ENCODE peak calls at places on chromosomes 4 and X, in ten cellular contexts. D is heart left ventricle; Q is AG09309; U is ovary; I is fibroblast of villous mesenchyme; N is endodermal cell; G is adrenal gland; R is astrocyte; F is CD8-positive, alpha-beta T cell; T is AG04450. X is an unnamed sample.

GRCh38 chrX:49186125-49187027 is at the start of gene PRICKLE3:
- DNase-seq in Q (no peak), F (peak), N (peak), R (no peak), U (peak), G (peak), D (peak), T (no peak), I (peak), X (no peak)

GRCh38 chrX:154603438-154604430 is 15.3 kb downstream of the CTAG1B start:
- DNase-seq in I (peak), U (no peak), N (no peak), G (peak), F (peak), D (peak), R (peak), Q (no peak), T (no peak), X (peak)

GRCh38 chr4:75916091-75916661 is 13.9 kb upstream of the PPEF2 start:
- DNase-seq in G (no peak), U (no peak), N (peak), R (peak), I (peak), Q (no peak), T (peak), D (no peak), F (no peak), X (peak)

GRCh38 chrX:139816204-139816603 is 108.2 kb upstream of the MCF2 start:
- DNase-seq in R (no peak), G (no peak), Q (no peak), T (no peak), N (no peak), F (no peak), I (no peak), D (no peak), U (no peak), X (no peak)

GRCh38 chrX:138858438-138858837 is 146.9 kb upstream of the FGF13 start:
- DNase-seq in U (no peak), Q (peak), R (peak), T (peak), I (peak), N (no peak), G (no peak), F (no peak), D (no peak), X (no peak)

GRCh38 chr4:37836838-37837413 is 10.4 kb downstream of the PGM2 start:
- DNase-seq in Q (no peak), T (no peak), I (no peak), N (no peak), R (no peak), U (no peak), D (no peak), G (no peak), F (no peak), X (no peak)

GRCh38 chr4:110275871-110276270 is 77.5 kb upstream of the ELOVL6 start:
- DNase-seq in N (no peak), F (no peak), G (no peak), D (no peak), U (no peak), I (peak), R (peak), T (no peak), Q (peak), X (no peak)

GRCh38 chrX:22486326-22486725 is 213.6 kb downstream of the CBLL2 start:
- DNase-seq in U (no peak), F (no peak), I (peak), T (no peak), D (no peak), N (no peak), Q (no peak), G (no peak), R (peak), X (no peak)

GRCh38 chr4:3252831-3253641 is 4.1 kb downstream of the MSANTD1 start:
- DNase-seq in F (no peak), T (no peak), N (peak), G (peak), Q (no peak), U (peak), D (peak), R (no peak), I (no peak), X (no peak)

GRCh38 chrX:54066841-54067240 is 22.6 kb upstream of the PHF8 start:
- DNase-seq in R (peak), G (no peak), N (no peak), F (no peak), T (no peak), D (no peak), U (no peak), Q (no peak), I (no peak), X (no peak)

GRCh38 chrX:17453791-17454190 is 78.8 kb downstream of the NHS start:
- DNase-seq in I (no peak), D (no peak), Q (no peak), N (no peak), U (no peak), F (no peak), R (no peak), T (no peak), G (no peak), X (no peak)

GRCh38 chr4:178745203-178745602 is 1303.0 kb upstream of the AGA start:
- DNase-seq in Q (no peak), N (no peak), D (no peak), G (no peak), U (no peak), I (no peak), R (peak), F (no peak), T (no peak), X (no peak)

GRCh38 chr4:128455076-128455345 is 167.4 kb upstream of the PGRMC2 start:
- DNase-seq in U (peak), T (no peak), N (no peak), Q (no peak), D (no peak), G (no peak), F (no peak), R (no peak), I (no peak), X (no peak)

GRCh38 chr4:148883891-148884290 is 441.7 kb upstream of the NR3C2 start:
- DNase-seq in T (no peak), I (no peak), R (no peak), D (no peak), N (no peak), F (no peak), U (no peak), Q (no peak), G (no peak), X (no peak)

GRCh38 chr4:102263024-102263787 is 82.1 kb downstream of the SLC39A8 start:
- DNase-seq in U (no peak), D (no peak), G (no peak), T (no peak), Q (peak), N (no peak), I (peak), F (no peak), R (peak), X (no peak)

GRCh38 chr4:29278580-29278979 is 1441.6 kb upstream of the PCDH7 start:
- DNase-seq in F (no peak), Q (no peak), R (peak), I (peak), U (no peak), N (no peak), D (no peak), G (no peak), T (peak), X (peak)

GRCh38 chr4:70901607-70901983 is 574 bp upstream of the MOB1B start:
- DNase-seq in N (no peak), Q (no peak), U (no peak), G (no peak), I (no peak), R (no peak), F (no peak), T (no peak), D (no peak), X (no peak)

GRCh38 chr4:137705171-137705783 is 173.0 kb upstream of the PCDH18 start:
- DNase-seq in R (peak), G (no peak), D (no peak), T (peak), U (no peak), I (peak), N (no peak), F (no peak), Q (peak), X (peak)

GRCh38 chr4:147334478-147334877 is 146.4 kb upstream of the EDNRA start:
- DNase-seq in I (peak), Q (no peak), U (no peak), G (no peak), R (peak), D (no peak), T (no peak), N (no peak), F (no peak), X (no peak)

GRCh38 chr4:173410106-173410505 is 11.2 kb upstream of the SCRG1 start:
- DNase-seq in F (no peak), U (no peak), G (no peak), R (no peak), D (peak), Q (no peak), I (no peak), N (no peak), T (no peak), X (no peak)

GRCh38 chr4:149914101-149914500 is 98.5 kb upstream of the IQCM start:
- DNase-seq in R (no peak), G (no peak), N (no peak), D (no peak), U (no peak), T (no peak), Q (no peak), I (no peak), F (no peak), X (no peak)

GRCh38 chrX:56745019-56745418 is 16.0 kb downstream of the NBDY start:
- DNase-seq in G (no peak), U (no peak), I (peak), N (no peak), Q (peak), F (no peak), T (peak), D (no peak), R (peak), X (peak)

GRCh38 chrX:102067966-102068723 is 57.3 kb upstream of the TCEAL2 start:
- DNase-seq in R (no peak), G (peak), D (no peak), I (peak), F (no peak), Q (no peak), U (no peak), T (no peak), N (peak), X (no peak)

GRCh38 chr4:74037076-74037475 is 1.4 kb downstream of the CXCL3 start:
- DNase-seq in D (no peak), U (no peak), Q (no peak), I (no peak), N (peak), R (no peak), G (no peak), T (no peak), F (no peak), X (no peak)

GRCh38 chrX:117854806-117855205 is 261.8 kb downstream of the KLHL13 start:
- DNase-seq in D (no peak), T (no peak), F (no peak), I (no peak), U (no peak), N (no peak), G (no peak), R (no peak), Q (no peak), X (no peak)

GRCh38 chrX:96575011-96575410 is 109.6 kb upstream of the DIAPH2 start:
- DNase-seq in D (no peak), I (no peak), T (no peak), G (no peak), Q (no peak), F (no peak), N (no peak), R (no peak), U (no peak), X (no peak)

GRCh38 chrX:140776320-140776719 is 66.8 kb downstream of the LINC00632 start:
- DNase-seq in I (no peak), Q (no peak), F (no peak), U (no peak), G (no peak), T (no peak), D (no peak), R (no peak), N (no peak), X (no peak)

GRCh38 chr4:48109413-48110263 is 24.4 kb downstream of the TXK start:
- DNase-seq in Q (no peak), F (no peak), U (no peak), I (peak), R (peak), T (no peak), D (no peak), G (no peak), N (peak), X (peak)

GRCh38 chr4:3010998-3011397 is 47.6 kb downstream of the GRK4 start:
- DNase-seq in F (no peak), N (no peak), G (peak), U (no peak), Q (peak), R (peak), T (peak), D (no peak), I (peak), X (peak)

GRCh38 chr4:112247021-112247420 is 15.4 kb downstream of the AP1AR start:
- DNase-seq in U (no peak), F (no peak), G (no peak), I (no peak), Q (no peak), R (no peak), N (no peak), T (no peak), D (no peak), X (no peak)

GRCh38 chr4:111836601-111837000 is 308.7 kb upstream of the FAM241A start:
- DNase-seq in Q (no peak), T (no peak), R (no peak), U (no peak), D (no peak), G (no peak), N (no peak), F (no peak), I (no peak), X (no peak)

GRCh38 chr4:162852642-162853041 is 314.0 kb downstream of the NAF1 start:
- DNase-seq in T (no peak), U (no peak), I (no peak), N (peak), G (no peak), F (no peak), Q (no peak), R (no peak), D (no peak), X (no peak)

GRCh38 chr4:20297246-20297645 is 45.5 kb downstream of the SLIT2 start:
- DNase-seq in F (no peak), G (no peak), D (no peak), N (no peak), R (no peak), I (no peak), T (no peak), U (no peak), Q (no peak), X (no peak)

GRCh38 chr4:183747931-183748664 is 89.0 kb downstream of the TRAPPC11 start:
- DNase-seq in R (no peak), F (no peak), G (no peak), Q (no peak), D (no peak), U (no peak), N (no peak), T (no peak), I (no peak), X (no peak)

GRCh38 chr4:132683957-132684356 is 465.1 kb upstream of the PCDH10 start:
- DNase-seq in U (no peak), T (no peak), G (no peak), R (no peak), N (peak), D (no peak), I (no peak), F (no peak), Q (no peak), X (no peak)

GRCh38 chr4:140635606-140636005 is 66.8 kb upstream of the UCP1 start:
- DNase-seq in Q (no peak), N (peak), I (no peak), R (peak), G (no peak), T (no peak), D (no peak), F (no peak), U (no peak), X (no peak)

GRCh38 chrX:106959897-106960296 is 39.7 kb downstream of the CLDN2 start:
- DNase-seq in D (no peak), T (no peak), U (no peak), N (peak), G (no peak), Q (no peak), F (no peak), I (peak), R (no peak), X (no peak)

GRCh38 chrX:129738466-129739308 is at the start of gene XPNPEP2:
- DNase-seq in U (peak), T (no peak), F (no peak), N (peak), I (peak), D (peak), Q (no peak), G (no peak), R (no peak), X (peak)

GRCh38 chr4:82419451-82419850 is 10.8 kb downstream of the HNRNPDL start:
- DNase-seq in I (no peak), T (no peak), Q (no peak), R (no peak), G (no peak), F (no peak), U (no peak), N (no peak), D (no peak), X (no peak)

GRCh38 chr4:4577359-4577875 is 35.6 kb upstream of the STX18 start:
- DNase-seq in T (no peak), Q (no peak), I (no peak), F (no peak), N (no peak), D (no peak), G (no peak), U (no peak), R (no peak), X (no peak)

GRCh38 chr4:4574792-4575191 is 32.9 kb upstream of the STX18 start:
- DNase-seq in U (peak), N (peak), R (peak), Q (peak), D (peak), G (peak), T (no peak), F (peak), I (peak), X (peak)

GRCh38 chr4:4574052-4574451 is 32.2 kb upstream of the STX18 start:
- DNase-seq in Q (no peak), D (no peak), G (no peak), R (no peak), I (no peak), F (no peak), N (no peak), U (peak), T (no peak), X (no peak)

GRCh38 chr4:4572821-4573220 is 31.0 kb upstream of the STX18 start:
- DNase-seq in T (no peak), Q (no peak), U (no peak), G (no peak), F (no peak), R (no peak), N (no peak), I (no peak), D (no peak), X (no peak)

DNA sequence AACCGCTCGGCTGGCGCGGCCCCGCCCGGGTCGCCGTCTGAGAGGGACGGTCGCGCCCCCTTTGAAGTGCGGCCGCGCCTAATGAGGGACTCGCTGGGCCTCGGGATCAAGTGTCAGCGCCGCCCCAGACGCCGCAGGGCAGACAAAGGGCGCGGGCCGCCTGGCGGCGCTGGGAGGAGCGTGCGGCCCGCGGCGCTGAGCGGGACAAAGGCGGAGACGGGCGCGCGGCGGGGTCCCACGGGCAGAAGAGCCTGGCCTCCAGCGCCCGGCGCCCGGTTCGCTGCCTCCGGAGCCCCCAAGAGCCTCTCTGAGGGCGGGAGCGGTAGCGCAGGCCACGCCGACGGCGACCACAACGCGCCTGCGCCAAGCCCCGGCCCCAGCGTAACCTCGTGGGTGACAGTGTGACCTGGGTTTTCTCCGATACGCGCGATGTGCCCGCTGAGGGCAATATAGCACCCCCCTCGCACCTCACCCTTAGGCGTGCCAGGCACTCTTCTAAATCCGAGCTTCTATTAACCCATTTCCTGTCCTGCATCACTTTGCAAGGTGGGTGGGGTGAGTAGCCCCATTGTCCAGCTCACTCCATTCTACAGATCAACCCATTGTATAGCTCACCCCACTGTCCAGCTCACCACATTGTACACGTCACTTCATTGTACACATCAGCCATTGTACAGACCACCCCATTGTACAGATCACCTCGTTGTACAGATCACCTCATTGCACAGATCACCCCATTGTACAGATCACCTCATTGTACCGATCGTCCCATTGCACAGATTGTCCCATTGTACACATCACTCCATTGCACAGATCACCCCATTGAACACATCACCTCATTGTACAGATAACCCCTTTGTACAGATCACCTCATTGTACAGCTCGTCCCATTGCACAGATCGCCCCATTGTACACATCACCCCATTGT is 33.7 kb upstream of the STX18 start:
- DNase-seq in G (peak), T (no peak), D (peak), I (peak), F (peak), Q (no peak), N (peak), U (peak), R (peak), X (no peak)
- TF ChIP-seq CTCF in G (peak), T (peak), D (peak), I (peak), F (peak), Q (no peak), N (peak), U (peak), R (no peak), X (peak)

GRCh38 chr4:182248295-182248694 is 5.1 kb downstream of the TENM3 start:
- DNase-seq in F (no peak), Q (no peak), N (no peak), D (no peak), U (no peak), G (no peak), T (no peak), I (no peak), R (no peak), X (no peak)
- TF ChIP-seq CTCF in F (no peak), Q (no peak), N (no peak), D (no peak), U (no peak), G (no peak), T (no peak), I (no peak), R (no peak), X (no peak)

GRCh38 chr4:25976780-25977179 is 62.8 kb downstream of the SMIM20 start:
- DNase-seq in D (no peak), F (no peak), G (no peak), R (no peak), T (no peak), I (no peak), U (no peak), Q (no peak), N (no peak), X (no peak)
- TF ChIP-seq CTCF in D (no peak), F (no peak), G (no peak), R (no peak), T (no peak), I (no peak), U (no peak), Q (no peak), N (no peak), X (no peak)

GRCh38 chr4:25936696-25937095 is 22.7 kb downstream of the SMIM20 start:
- DNase-seq in U (no peak), Q (no peak), T (no peak), D (no peak), R (no peak), F (no peak), I (no peak), N (no peak), G (no peak), X (no peak)

GRCh38 chr4:25938251-25939186 is 24.5 kb downstream of the SMIM20 start:
- DNase-seq in D (peak), Q (peak), N (no peak), R (peak), F (no peak), G (peak), I (peak), T (no peak), U (no peak), X (no peak)

GRCh38 chr4:25941441-25941840 is 27.4 kb downstream of the SMIM20 start:
- DNase-seq in G (no peak), R (no peak), F (no peak), U (no peak), T (no peak), I (no peak), Q (no peak), D (no peak), N (no peak), X (no peak)

GRCh38 chr4:25937801-25938200 is 23.8 kb downstream of the SMIM20 start:
- DNase-seq in Q (no peak), G (no peak), N (no peak), I (peak), R (peak), D (no peak), F (no peak), U (no peak), T (no peak), X (no peak)

GRCh38 chr4:25939330-25939729 is 25.3 kb downstream of the SMIM20 start:
- DNase-seq in Q (no peak), R (no peak), T (no peak), F (no peak), G (no peak), D (no peak), U (no peak), N (no peak), I (no peak), X (no peak)
- TF ChIP-seq CTCF in Q (no peak), R (no peak), T (no peak), F (no peak), G (no peak), D (no peak), U (no peak), N (no peak), I (peak), X (peak)

X was measured in HFF-Myc.